ENCODE peak calls at places on chromosome 20, in six cellular contexts. V, D, K, H, A and B are unnamed samples.
A peak's percentile ranks its signal among the peaks of the same experiment; 100 is the strongest.

GRCh38 chr20:19964289-19965263 is 52.6 kb upstream of the NAA20 start:
- DNase-seq in D (peak; percentile 41), V (no peak), A (peak; percentile 80), H (peak; percentile 47), K (peak; percentile 93), B (peak; percentile 72)

GRCh38 chr20:19113343-19113930 is 99.0 kb upstream of the SLC24A3 start:
- DNase-seq in V (no peak), D (no peak), H (no peak), K (no peak), A (no peak), B (no peak)

GRCh38 chr20:10501377-10501776 is 66.3 kb downstream of the SLX4IP start:
- DNase-seq in A (peak; percentile 63), D (peak; percentile 56), V (no peak), H (no peak), K (no peak), B (peak; percentile 27)

GRCh38 chr20:9051508-9051907 is 17.4 kb upstream of the PLCB4 start:
- DNase-seq in A (peak; percentile 100), K (peak; percentile 90), V (no peak), H (peak; percentile 44), D (peak; percentile 93), B (no peak)

GRCh38 chr20:62516345-62516744 is 40.5 kb upstream of the GATA5 start:
- DNase-seq in A (peak; percentile 46), D (no peak), H (no peak), K (no peak), V (no peak), B (no peak)

GRCh38 chr20:50027611-50028105 is 44.9 kb downstream of the SNAI1 start:
- DNase-seq in V (no peak), D (peak; percentile 44), K (peak; percentile 97), A (peak; percentile 99), H (peak; percentile 93), B (no peak)

GRCh38 chr20:1897486-1897885 is 2.3 kb downstream of the SIRPA start:
- DNase-seq in H (no peak), K (no peak), V (no peak), D (no peak), A (no peak), B (no peak)

GRCh38 chr20:10040070-10040970 is 5.5 kb downstream of the ANKEF1 start:
- DNase-seq in A (peak; percentile 94), K (peak; percentile 56), H (no peak), V (no peak), D (peak; percentile 79), B (no peak)

GRCh38 chr20:46325788-46326472 is 17.6 kb upstream of the CDH22 start:
- DNase-seq in A (no peak), K (no peak), H (no peak), D (no peak), V (no peak), B (no peak)

GRCh38 chr20:44166008-44166407 is 21.0 kb downstream of the JPH2 start:
- DNase-seq in V (no peak), A (peak; percentile 99), K (peak; percentile 79), D (no peak), H (peak; percentile 47), B (no peak)

GRCh38 chr20:59788811-59789210 is 144.6 kb downstream of the SYCP2 start:
- DNase-seq in K (no peak), A (no peak), H (no peak), D (no peak), V (no peak), B (no peak)

GRCh38 chr20:36717657-36718056 is 28.2 kb downstream of the NDRG3 start:
- DNase-seq in H (no peak), A (peak; percentile 18), K (no peak), D (no peak), V (no peak), B (peak; percentile 38)

GRCh38 chr20:50285376-50286173 is 94.9 kb downstream of the CEBPB start:
- DNase-seq in K (peak; percentile 72), D (no peak), V (peak; percentile 70), A (peak; percentile 94), H (peak; percentile 60), B (peak; percentile 70)